ENCODE peak calls at places on chromosomes 2 and 18, in seven cellular contexts. O, U, F, Y, V, M and A are unnamed samples.

GRCh38 chr2:101596346-101596745 is 101.2 kb upstream of the MAP4K4 start:
- DNase-seq in O (no peak), U (no peak), F (no peak), Y (no peak), V (no peak), M (no peak), A (no peak)

GRCh38 chr2:118169359-118170005 is 81.2 kb downstream of the INSIG2 start:
- DNase-seq in O (no peak), U (no peak), F (peak), Y (no peak), V (no peak), M (no peak), A (no peak)

GRCh38 chr2:231691251-231691772 is 17.0 kb upstream of the PTMA start:
- DNase-seq in O (no peak), U (no peak), F (no peak), Y (no peak), V (no peak), M (no peak), A (no peak)

GRCh38 chr18:46073474-46074331 is 1.6 kb upstream of the PSTPIP2 start:
- DNase-seq in O (no peak), U (peak), F (peak), Y (peak), V (peak), M (peak), A (peak)

GRCh38 chr18:31647354-31647753 is 37.0 kb downstream of the B4GALT6 start:
- DNase-seq in O (no peak), U (no peak), F (peak), Y (no peak), V (no peak), M (no peak), A (no peak)

GRCh38 chr2:134865388-134865787 is 27.0 kb downstream of the ACMSD start:
- DNase-seq in O (no peak), U (no peak), F (no peak), Y (no peak), V (no peak), M (no peak), A (no peak)

GRCh38 chr2:239275037-239275685 is 125.7 kb downstream of the HDAC4 start:
- DNase-seq in O (peak), U (peak), F (no peak), Y (peak), V (peak), M (peak), A (no peak)

GRCh38 chr2:73082523-73083410 is 11.3 kb upstream of the SFXN5 start:
- DNase-seq in O (no peak), U (no peak), F (no peak), Y (no peak), V (no peak), M (no peak), A (no peak)

GRCh38 chr2:108786008-108786353 is 590 bp upstream of the CCDC138 start:
- DNase-seq in O (no peak), U (no peak), F (no peak), Y (no peak), V (no peak), M (no peak), A (no peak)

GRCh38 chr18:5955861-5956260 is 60.5 kb upstream of the TMEM200C start:
- DNase-seq in O (no peak), U (no peak), F (no peak), Y (no peak), V (no peak), M (no peak), A (no peak)

GRCh38 chr2:239839306-239839705 is 185.8 kb downstream of the NDUFA10 start:
- DNase-seq in O (no peak), U (no peak), F (no peak), Y (no peak), V (no peak), M (no peak), A (no peak)

GRCh38 chr18:34659579-34660517 is 50.2 kb upstream of the DTNA start:
- DNase-seq in O (no peak), U (no peak), F (peak), Y (peak), V (no peak), M (no peak), A (no peak)

GRCh38 chr2:175690113-175690716 is 311.9 kb downstream of the LNPK start:
- DNase-seq in O (no peak), U (no peak), F (peak), Y (peak), V (no peak), M (peak), A (peak)

GRCh38 chr2:2731885-2732284 is 400.8 kb upstream of the MYT1L start:
- DNase-seq in O (no peak), U (no peak), F (no peak), Y (no peak), V (no peak), M (no peak), A (no peak)

GRCh38 chr18:61731169-61731568 is 161.6 kb downstream of the RNF152 start:
- DNase-seq in O (no peak), U (no peak), F (no peak), Y (no peak), V (no peak), M (no peak), A (no peak)

GRCh38 chr2:67616749-67617148 is 219.6 kb downstream of the ETAA1 start:
- DNase-seq in O (no peak), U (no peak), F (no peak), Y (no peak), V (no peak), M (no peak), A (no peak)

GRCh38 chr2:207617011-207617671 is 8.1 kb downstream of the METTL21A start:
- DNase-seq in O (no peak), U (no peak), F (peak), Y (no peak), V (no peak), M (no peak), A (no peak)

GRCh38 chr2:140128909-140129308 is 1348.7 kb upstream of the NXPH2 start:
- DNase-seq in O (no peak), U (no peak), F (no peak), Y (no peak), V (no peak), M (no peak), A (no peak)

GRCh38 chr2:18009891-18010290 is 131.4 kb downstream of the KCNS3 start:
- DNase-seq in O (no peak), U (no peak), F (no peak), Y (no peak), V (no peak), M (no peak), A (no peak)

GRCh38 chr2:201344663-201345366 is 12.3 kb downstream of the FLACC1 start:
- DNase-seq in O (no peak), U (no peak), F (peak), Y (no peak), V (no peak), M (peak), A (no peak)

GRCh38 chr2:235418918-235419317 is 74.9 kb upstream of the AGAP1 start:
- DNase-seq in O (no peak), U (no peak), F (no peak), Y (no peak), V (no peak), M (no peak), A (no peak)

GRCh38 chr2:12363569-12363968 is 353.2 kb upstream of the TRIB2 start:
- DNase-seq in O (no peak), U (no peak), F (no peak), Y (no peak), V (no peak), M (no peak), A (no peak)

GRCh38 chr18:74142251-74142650 is 5.4 kb downstream of the FBXO15 start:
- DNase-seq in O (no peak), U (no peak), F (no peak), Y (no peak), V (no peak), M (no peak), A (no peak)